ENCODE peak calls at places on chromosomes 13 and 19, in nine cellular contexts. L is Calu3, M is omental fat pad, Y is IMR-90, V is BE2C, U is fibroblast of lung, J is endothelial cell of umbilical vein, D is A549, F is cardiac fibroblast. I is an unnamed sample.

GRCh38 chr13:110089815-110090214 is 217.1 kb downstream of the COL4A1 start:
- DNase-seq in L (no peak), M (no peak), Y (no peak), V (no peak), U (no peak), J (no peak), D (no peak), F (no peak), I (peak)

GRCh38 chr13:78700121-78700910 is 41.4 kb upstream of the OBI1 start:
- DNase-seq in L (no peak), M (no peak), Y (peak), V (no peak), U (peak), J (peak), D (no peak), F (peak), I (no peak)

GRCh38 chr19:17424743-17425365 is 5.0 kb downstream of the MVB12A start:
- DNase-seq in L (no peak), M (no peak), Y (peak), V (peak), U (peak), J (peak), D (no peak), F (peak), I (no peak)

GRCh38 chr13:101115762-101116161 is 300.5 kb downstream of the NALCN start:
- DNase-seq in L (no peak), M (no peak), Y (no peak), V (no peak), U (peak), J (no peak), D (no peak), F (peak), I (no peak)

GRCh38 chr19:33134571-33135041 is 2.7 kb downstream of the WDR88 start:
- DNase-seq in L (no peak), M (no peak), Y (no peak), V (no peak), U (no peak), J (no peak), D (no peak), F (no peak), I (no peak)

GRCh38 chr13:32969516-32969941 is 46.7 kb upstream of the KL start:
- DNase-seq in L (no peak), M (no peak), Y (peak), V (no peak), U (peak), J (peak), D (no peak), F (peak), I (no peak)

GRCh38 chr13:105116966-105117365 is 1418.5 kb downstream of the EFNB2 start:
- DNase-seq in L (no peak), M (no peak), Y (no peak), V (no peak), U (no peak), J (peak), D (no peak), F (no peak), I (no peak)

GRCh38 chr19:1789282-1790020 is 22.6 kb downstream of the ATP8B3 start:
- DNase-seq in L (no peak), M (no peak), Y (no peak), V (no peak), U (no peak), J (no peak), D (no peak), F (no peak), I (no peak)

GRCh38 chr19:49210108-49210900 is 52.7 kb downstream of the TRPM4 start:
- DNase-seq in L (peak), M (no peak), Y (no peak), V (peak), U (no peak), J (peak), D (no peak), F (peak), I (peak)

GRCh38 chr19:7862413-7862951 is 11.7 kb downstream of the PRR36 start:
- DNase-seq in L (no peak), M (no peak), Y (peak), V (peak), U (peak), J (peak), D (no peak), F (peak), I (peak)

GRCh38 chr13:27919299-27919933 is 384 bp upstream of the PDX1 start:
- DNase-seq in L (no peak), M (no peak), Y (no peak), V (no peak), U (no peak), J (no peak), D (no peak), F (no peak), I (peak)

GRCh38 chr19:3527250-3527910 is 11.6 kb upstream of the TEKTIP1 start:
- DNase-seq in L (no peak), M (no peak), Y (no peak), V (no peak), U (no peak), J (no peak), D (no peak), F (no peak), I (no peak)

GRCh38 chr19:14174883-14175282 is 31.1 kb downstream of the ADGRL1 start:
- DNase-seq in L (no peak), M (no peak), Y (no peak), V (no peak), U (no peak), J (no peak), D (no peak), F (no peak), I (no peak)
- TF ChIP-seq CTCF in L (no peak), M (no peak), Y (no peak), V (no peak), U (no peak), J (no peak), D (no peak), F (no peak), I (no peak)

DNA sequence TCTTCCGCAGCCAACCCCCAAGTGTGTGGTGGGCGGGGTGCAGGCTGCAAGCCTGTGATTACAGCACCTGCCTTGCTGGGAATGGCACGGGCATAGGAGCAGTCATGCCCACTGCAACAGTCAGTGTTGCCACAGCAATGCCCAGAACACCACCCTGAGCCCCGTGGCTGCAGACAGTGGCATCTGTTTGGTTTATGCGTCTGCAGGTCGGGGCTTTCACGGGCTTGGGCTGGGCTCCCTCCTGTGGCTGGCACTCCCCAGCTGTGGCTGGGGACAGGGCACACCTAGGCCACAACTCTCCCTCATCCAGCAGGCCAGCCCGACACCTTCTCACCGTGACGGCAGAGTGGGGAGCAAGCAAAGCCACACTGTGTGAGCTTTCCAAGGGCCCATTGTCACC is 115.3 kb upstream of the C1QTNF9B start:
- DNase-seq in L (peak), M (no peak), Y (no peak), V (no peak), U (no peak), J (no peak), D (no peak), F (no peak), I (no peak)
- TF ChIP-seq CTCF in L (no peak), M (no peak), Y (no peak), V (no peak), U (no peak), J (no peak), D (no peak), F (no peak), I (no peak)

GRCh38 chr19:14021474-14021873 is 6.5 kb upstream of the RLN3 start:
- DNase-seq in L (no peak), M (no peak), Y (no peak), V (no peak), U (no peak), J (no peak), D (no peak), F (no peak), I (no peak)

GRCh38 chr19:14022469-14022868 is 5.5 kb upstream of the RLN3 start:
- DNase-seq in L (no peak), M (no peak), Y (peak), V (no peak), U (peak), J (no peak), D (no peak), F (no peak), I (no peak)

GRCh38 chr19:14019100-14019499 is 8.8 kb upstream of the RLN3 start:
- DNase-seq in L (no peak), M (no peak), Y (no peak), V (no peak), U (no peak), J (no peak), D (no peak), F (no peak), I (no peak)

GRCh38 chr19:14027856-14028450 is at the start of gene RLN3:
- DNase-seq in L (no peak), M (no peak), Y (no peak), V (no peak), U (no peak), J (no peak), D (no peak), F (no peak), I (no peak)

GRCh38 chr19:14023404-14024235 is 4.3 kb upstream of the RLN3 start:
- DNase-seq in L (peak), M (no peak), Y (peak), V (peak), U (peak), J (peak), D (peak), F (peak), I (peak)
- TF ChIP-seq CTCF in L (peak), M (no peak), Y (peak), V (peak), U (peak), J (no peak), D (peak), F (peak), I (peak)

GRCh38 chr13:45928196-45928595 is 76.6 kb upstream of the SIAH3 start:
- DNase-seq in L (no peak), M (no peak), Y (no peak), V (no peak), U (no peak), J (no peak), D (no peak), F (no peak), I (no peak)

GRCh38 chr13:45921337-45921736 is 69.8 kb upstream of the SIAH3 start:
- DNase-seq in L (no peak), M (no peak), Y (no peak), V (no peak), U (no peak), J (no peak), D (no peak), F (no peak), I (no peak)

GRCh38 chr13:45928843-45929242 is 77.3 kb upstream of the SIAH3 start:
- DNase-seq in L (no peak), M (no peak), Y (no peak), V (no peak), U (peak), J (no peak), D (no peak), F (no peak), I (peak)

GRCh38 chr13:45925151-45925550 is 73.6 kb upstream of the SIAH3 start:
- DNase-seq in L (no peak), M (no peak), Y (no peak), V (no peak), U (no peak), J (peak), D (no peak), F (peak), I (no peak)
- TF ChIP-seq CTCF in L (no peak), M (no peak), Y (peak), V (no peak), U (peak), J (peak), D (no peak), F (peak), I (no peak)

GRCh38 chr13:86737334-86737932 is 933.7 kb upstream of the SLITRK5 start:
- DNase-seq in L (no peak), M (no peak), Y (no peak), V (no peak), U (no peak), J (no peak), D (no peak), F (no peak), I (no peak)

DNA sequence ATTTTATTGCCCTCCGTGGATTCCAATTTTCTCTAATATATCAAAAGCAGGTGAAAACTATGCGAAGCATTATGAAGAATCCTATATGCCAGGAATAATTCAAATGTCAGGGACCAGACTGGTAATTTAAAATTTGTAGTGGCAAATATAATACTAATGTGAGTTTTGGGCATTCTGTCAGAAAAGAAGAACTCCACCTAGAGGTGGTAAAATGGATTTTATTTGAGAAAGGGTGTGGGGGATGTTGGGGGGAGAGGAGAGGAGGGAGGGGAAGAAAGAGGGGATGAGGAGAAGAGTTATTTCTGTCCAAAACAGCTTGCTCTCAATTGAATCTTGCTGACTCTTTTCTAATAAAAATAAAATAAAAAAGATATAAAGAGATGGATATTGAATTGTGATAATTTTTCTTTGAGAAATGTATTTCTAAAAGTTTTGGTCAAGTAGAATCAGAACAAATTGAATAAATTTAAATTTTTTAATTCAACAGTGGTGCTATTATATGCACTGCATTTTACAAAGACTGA is 929.3 kb upstream of the SLITRK5 start:
- DNase-seq in L (no peak), M (no peak), Y (no peak), V (no peak), U (no peak), J (no peak), D (no peak), F (no peak), I (no peak)
- TF ChIP-seq CTCF in L (no peak), M (no peak), Y (peak), V (no peak), U (no peak), J (no peak), D (no peak), F (no peak), I (no peak)

GRCh38 chr19:50257141-50257540 is 53.7 kb downstream of the MYH14 start:
- DNase-seq in L (no peak), M (no peak), Y (no peak), V (no peak), U (no peak), J (no peak), D (no peak), F (no peak), I (no peak)

GRCh38 chr19:50263176-50263575 is 59.8 kb downstream of the MYH14 start:
- DNase-seq in L (no peak), M (no peak), Y (no peak), V (no peak), U (no peak), J (no peak), D (no peak), F (no peak), I (no peak)

GRCh38 chr19:50261446-50261970 is 58.1 kb downstream of the MYH14 start:
- DNase-seq in L (no peak), M (no peak), Y (no peak), V (no peak), U (no peak), J (no peak), D (no peak), F (no peak), I (no peak)

GRCh38 chr19:50255115-50255514 is 51.7 kb downstream of the MYH14 start:
- DNase-seq in L (no peak), M (no peak), Y (no peak), V (no peak), U (no peak), J (no peak), D (no peak), F (no peak), I (no peak)

GRCh38 chr19:50258918-50259372 is 55.5 kb downstream of the MYH14 start:
- DNase-seq in L (peak), M (no peak), Y (no peak), V (no peak), U (no peak), J (no peak), D (peak), F (peak), I (no peak)
- TF ChIP-seq CTCF in L (peak), M (no peak), Y (no peak), V (peak), U (peak), J (peak), D (peak), F (peak), I (peak)

GRCh38 chr13:99600318-99600717 is 99.0 kb downstream of the TM9SF2 start:
- DNase-seq in L (no peak), M (no peak), Y (no peak), V (no peak), U (no peak), J (no peak), D (no peak), F (no peak), I (no peak)
- TF ChIP-seq CTCF in L (no peak), M (no peak), Y (no peak), V (peak), U (no peak), J (peak), D (peak), F (no peak), I (no peak)

DNA sequence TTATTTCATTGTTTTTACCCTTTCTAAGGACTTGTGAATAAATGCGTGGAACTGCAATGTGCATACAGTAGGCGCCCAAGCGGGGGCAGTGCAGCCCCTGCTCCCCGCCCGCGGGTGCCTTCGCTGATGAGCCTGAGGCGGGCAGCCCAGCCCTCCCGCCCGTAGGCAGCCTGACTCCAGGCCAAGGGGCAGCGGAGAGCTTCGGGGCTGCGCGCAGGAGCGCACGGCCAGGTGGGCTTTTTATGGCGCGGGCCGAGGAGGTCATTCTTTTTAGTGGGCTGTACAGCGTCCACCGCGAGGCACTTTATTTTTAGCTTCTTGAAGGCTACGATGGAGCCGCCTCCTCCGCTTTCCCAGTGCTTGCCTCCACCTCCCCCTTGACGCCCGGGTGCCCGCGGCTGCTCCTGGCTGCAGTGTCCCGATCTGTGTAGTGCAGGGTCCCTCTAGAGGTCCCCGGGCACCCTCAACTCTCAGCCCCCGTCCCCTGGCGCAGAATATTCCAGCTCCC is 60.5 kb downstream of the CCNE1 start:
- DNase-seq in L (no peak), M (no peak), Y (no peak), V (no peak), U (peak), J (no peak), D (no peak), F (peak), I (no peak)
- TF ChIP-seq CTCF in L (no peak), M (no peak), Y (peak), V (no peak), U (no peak), J (no peak), D (peak), F (no peak), I (no peak)

GRCh38 chr19:13058951-13059660 is 43.6 kb downstream of the LYL1 start:
- DNase-seq in L (no peak), M (no peak), Y (no peak), V (peak), U (no peak), J (no peak), D (no peak), F (no peak), I (no peak)
- TF ChIP-seq CTCF in L (no peak), M (no peak), Y (no peak), V (peak), U (no peak), J (no peak), D (no peak), F (no peak), I (no peak)

DNA sequence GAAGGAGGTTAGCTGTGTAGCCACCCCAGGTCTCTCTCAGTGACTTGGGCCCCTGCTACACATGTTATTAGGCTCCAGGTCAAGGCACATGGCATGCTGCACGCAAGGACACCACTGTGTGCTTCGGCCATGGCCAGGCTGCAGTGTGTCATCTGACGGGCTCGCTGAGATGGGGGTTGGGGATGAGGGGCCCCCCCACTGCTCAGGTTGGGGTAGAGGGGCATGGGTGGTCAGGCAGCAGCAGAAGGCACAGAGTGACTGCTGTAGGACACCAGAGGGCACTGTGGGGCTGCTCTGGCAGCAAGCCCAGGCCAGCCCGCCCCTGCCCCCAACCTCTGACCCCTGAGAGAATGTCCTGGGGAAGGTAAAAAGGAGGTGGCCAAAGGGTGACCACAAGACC is 32.2 kb upstream of the ISYNA1 start:
- DNase-seq in L (peak), M (no peak), Y (no peak), V (peak), U (no peak), J (peak), D (no peak), F (no peak), I (no peak)
- TF ChIP-seq CTCF in L (peak), M (no peak), Y (peak), V (peak), U (peak), J (peak), D (peak), F (peak), I (no peak)

I was measured in RWPE1.